ENCODE peak calls at places on chromosomes 3 and 15, in ten cellular contexts. W is NCI-H1694; M is COLO829; J is cardiac muscle cell; S is NCI-H460; B is NCI-H226; G is activated gamma-delta T cell treated with Interleukin-2 at 50 U/mL for 16 hours; U is stimulated activated naive CD8-positive, alpha-beta T cell treated with anti-CD3 and anti-CD28 coated beads, Interleukin-15, Interleukin-2, amounts not matched to agents 100 U/mL and 50 U/mL, for 24 hours; R is head of caudate nucleus; D is NCI-H69. K is an unnamed sample.

GRCh38 chr3:141020139-141020940 is 30.8 kb upstream of the SPSB4 start:
- DNase-seq in D (no peak), W (no peak), G (no peak), M (no peak), S (no peak), B (no peak), J (no peak), U (peak), R (no peak), K (no peak)

GRCh38 chr3:190293621-190294020 is 28.6 kb downstream of the CLDN1 start:
- DNase-seq in S (no peak), M (no peak), U (no peak), J (no peak), R (no peak), B (no peak), W (no peak), G (no peak), D (no peak), K (no peak)

GRCh38 chr15:63345391-63345752 is 36.3 kb downstream of the CA12 start:
- DNase-seq in D (no peak), G (no peak), J (no peak), R (no peak), U (no peak), B (no peak), W (no peak), S (no peak), M (no peak), K (no peak)

GRCh38 chr15:60352525-60352924 is 45.3 kb downstream of the ANXA2 start:
- DNase-seq in R (no peak), U (no peak), W (no peak), B (no peak), D (no peak), M (no peak), J (no peak), G (no peak), S (no peak), K (no peak)

GRCh38 chr3:172982731-172983364 is 158.2 kb downstream of the SPATA16 start:
- DNase-seq in W (no peak), G (no peak), S (no peak), B (no peak), U (no peak), D (peak), J (peak), R (no peak), M (no peak), K (no peak)

GRCh38 chr3:188280627-188281026 is 126.7 kb downstream of the LPP start:
- DNase-seq in J (no peak), B (no peak), S (no peak), M (no peak), G (no peak), U (no peak), W (no peak), D (no peak), R (no peak), K (no peak)

GRCh38 chr15:79640206-79640605 is 208.1 kb downstream of the MINAR1 start:
- DNase-seq in J (no peak), B (peak), M (peak), U (no peak), G (no peak), D (no peak), W (no peak), R (no peak), S (no peak), K (peak)

GRCh38 chr3:4904801-4905695 is 74.2 kb upstream of the BHLHE40 start:
- DNase-seq in U (no peak), R (no peak), B (peak), D (peak), S (no peak), M (no peak), G (no peak), W (no peak), J (no peak), K (no peak)

GRCh38 chr3:168862466-168862865 is 766.7 kb upstream of the GOLIM4 start:
- DNase-seq in M (no peak), B (no peak), R (no peak), S (no peak), D (peak), U (no peak), J (no peak), W (no peak), G (no peak), K (no peak)

GRCh38 chr15:75201609-75202250 is at the start of gene C15orf39:
- DNase-seq in J (peak), S (peak), W (peak), G (peak), M (peak), U (peak), B (peak), D (peak), R (peak), K (peak)

GRCh38 chr3:37668831-37669610 is 192.7 kb upstream of the CTDSPL start:
- DNase-seq in U (no peak), D (no peak), S (no peak), R (no peak), J (no peak), B (no peak), W (no peak), G (no peak), M (no peak), K (no peak)

GRCh38 chr3:31341130-31341529 is 191.6 kb upstream of the STT3B start:
- DNase-seq in G (no peak), R (no peak), M (no peak), U (no peak), J (peak), B (no peak), S (no peak), D (peak), W (no peak), K (no peak)

GRCh38 chr3:17742837-17743659 is 617 bp upstream of the TBC1D5 start:
- DNase-seq in M (peak), G (no peak), S (peak), J (no peak), R (peak), W (no peak), D (peak), U (no peak), B (no peak), K (no peak)

GRCh38 chr3:129796146-129796545 is 97.4 kb downstream of the TMCC1 start:
- DNase-seq in M (no peak), U (no peak), S (no peak), R (no peak), D (no peak), W (no peak), B (no peak), G (no peak), J (no peak), K (no peak)

GRCh38 chr15:32700501-32701150 is 17.2 kb upstream of the GREM1 start:
- DNase-seq in D (no peak), W (no peak), G (no peak), S (no peak), J (no peak), U (no peak), R (no peak), B (no peak), M (no peak), K (no peak)

GRCh38 chr3:154122912-154123559 is 1.8 kb downstream of the ARHGEF26 start:
- DNase-seq in R (no peak), G (no peak), M (no peak), W (no peak), U (no peak), S (no peak), J (peak), B (peak), D (peak), K (peak)

GRCh38 chr3:47612178-47612577 is 33.5 kb upstream of the CSPG5 start:
- DNase-seq in D (no peak), U (no peak), S (no peak), J (no peak), W (no peak), R (no peak), B (peak), M (no peak), G (no peak), K (no peak)

GRCh38 chr15:73900129-73900712 is 26.0 kb upstream of the LOXL1 start:
- DNase-seq in B (peak), R (no peak), D (no peak), U (no peak), W (no peak), M (no peak), G (no peak), S (no peak), J (no peak), K (no peak)

GRCh38 chr3:172592898-172593669 is 69.9 kb upstream of the TNFSF10 start:
- DNase-seq in B (no peak), G (no peak), U (peak), J (no peak), R (no peak), S (no peak), D (no peak), W (no peak), M (no peak), K (no peak)

GRCh38 chr15:64209680-64210334 is 47.0 kb upstream of the PPIB start:
- DNase-seq in B (peak), D (peak), S (peak), M (no peak), W (peak), J (peak), G (no peak), R (no peak), U (no peak), K (peak)

GRCh38 chr15:69979269-69979668 is 118.4 kb downstream of the TLE3 start:
- DNase-seq in U (no peak), W (no peak), G (no peak), D (peak), J (peak), B (no peak), M (no peak), R (no peak), S (no peak), K (no peak)

K was measured in foreskin melanocyte.